ENCODE peak calls at places on chromosomes 13 and 19, in seven cellular contexts. D is H9; L is CD8-positive, alpha-beta memory T cell; G is psoas muscle; E is neuronal stem cell; B is IMR-90; W is tibial artery. F is an unnamed sample. For H3K4me1, the result is how much of the 10 kb centered on the place peaks cover.

GRCh38 chr19:18999896-19000620 is 33.3 kb downstream of the SUGP2 start:
- DNase-seq in G (no peak), L (no peak), D (no peak), E (no peak), B (peak), W (no peak), F (no peak)

GRCh38 chr13:113915786-113916329 is 52.0 kb upstream of the GAS6 start:
- DNase-seq in B (no peak), W (no peak), L (no peak), E (no peak), G (no peak), D (peak), F (no peak)

GRCh38 chr19:14091086-14091884 is 734 bp upstream of the SAMD1 start:
- DNase-seq in G (no peak), D (no peak), B (peak), L (peak), W (peak), E (peak), F (no peak)

GRCh38 chr13:107210216-107211010 is 642.5 kb upstream of the ARGLU1 start:
- DNase-seq in G (no peak), E (no peak), B (peak), L (no peak), D (no peak), W (no peak), F (no peak)

GRCh38 chr13:51419015-51419636 is 33.7 kb downstream of the INTS6 start:
- DNase-seq in E (no peak), W (no peak), B (no peak), D (no peak), L (no peak), G (no peak), F (no peak)

GRCh38 chr13:113074876-113075275 is 30.7 kb upstream of the F7 start:
- DNase-seq in D (no peak), E (no peak), W (no peak), G (peak), B (no peak), L (peak), F (no peak)

GRCh38 chr19:44401108-44401786 is at the start of gene ZNF285:
- DNase-seq in E (peak), B (peak), L (peak), G (peak), D (peak), W (peak), F (peak)

GRCh38 chr13:34869737-34870136 is 72.3 kb upstream of the NBEA start:
- DNase-seq in B (no peak), W (no peak), L (no peak), E (no peak), G (no peak), D (no peak), F (no peak)

GRCh38 chr19:13530720-13531119 is 24.4 kb upstream of the CACNA1A start:
- DNase-seq in E (no peak), L (no peak), D (peak), G (no peak), B (no peak), W (no peak), F (no peak)

GRCh38 chr19:18593367-18594095 is 4.9 kb downstream of the REX1BD start:
- DNase-seq in L (peak), B (no peak), E (no peak), G (no peak), W (no peak), D (peak), F (peak)

GRCh38 chr13:80945328-80945727 is 604.4 kb upstream of the SPRY2 start:
- DNase-seq in G (no peak), L (no peak), E (peak), D (peak), B (no peak), W (no peak), F (no peak)

GRCh38 chr19:1063030-1063908 is 3.7 kb upstream of the ARHGAP45 start:
- DNase-seq in B (no peak), W (no peak), D (no peak), G (peak), E (no peak), L (peak), F (no peak)

GRCh38 chr13:113950451-113951245 is 23.2 kb downstream of the C13orf46 start:
- DNase-seq in W (no peak), G (peak), E (no peak), D (no peak), B (no peak), L (no peak), F (no peak)

GRCh38 chr13:49759503-49759902 is 33.0 kb downstream of the KPNA3 start:
- DNase-seq in D (no peak), E (no peak), W (no peak), B (no peak), L (no peak), G (no peak), F (no peak)

GRCh38 chr19:8361921-8362793 is 1.8 kb upstream of the ANGPTL4 start:
- DNase-seq in W (peak), L (no peak), E (no peak), G (peak), D (no peak), B (peak), F (peak)

GRCh38 chr19:45114116-45114515 is 21.1 kb downstream of the PPP1R37 start:
- DNase-seq in E (no peak), W (no peak), G (no peak), D (no peak), B (no peak), L (no peak), F (no peak)

GRCh38 chr19:8108560-8109445 is 40.6 kb downstream of the FBN3 start:
- DNase-seq in E (no peak), B (no peak), G (no peak), W (no peak), D (no peak), L (no peak), F (no peak)

GRCh38 chr13:40189885-40190655 is 476.4 kb downstream of the FOXO1 start:
- DNase-seq in E (peak), B (no peak), D (no peak), G (no peak), W (no peak), L (no peak), F (no peak)

GRCh38 chr19:20367811-20368294 is 197.7 kb downstream of the ZNF737 start:
- DNase-seq in G (no peak), E (peak), W (no peak), B (no peak), D (peak), L (no peak), F (no peak)

GRCh38 chr19:18921593-18921992 is 2.1 kb downstream of the DDX49 start:
- DNase-seq in L (no peak), D (no peak), G (no peak), E (no peak), B (no peak), W (no peak), F (no peak)

GRCh38 chr13:61531383-61532065 is 115.9 kb upstream of the PCDH20 start:
- DNase-seq in E (no peak), W (no peak), D (no peak), L (no peak), G (no peak), B (no peak), F (no peak)

GRCh38 chr13:42477588-42478190 is 96.3 kb upstream of the TNFSF11 start:
- DNase-seq in W (no peak), E (no peak), G (no peak), D (no peak), L (no peak), B (no peak), F (no peak)

GRCh38 chr13:46721054-46721453 is 75.9 kb downstream of the ESD start:
- DNase-seq in G (no peak), L (peak), D (no peak), W (no peak), E (peak), B (peak), F (no peak)

GRCh38 chr13:97367427-97367826 is 66.5 kb upstream of the RAP2A start:
- DNase-seq in E (peak), B (peak), D (no peak), W (no peak), G (no peak), L (no peak), F (no peak)

GRCh38 chr19:55635334-55635717 is 5.5 kb upstream of the ZNF580 start:
- DNase-seq in D (no peak), E (no peak), W (no peak), L (no peak), B (no peak), G (no peak), F (no peak)

GRCh38 chr13:104782741-104783140 is 1716.5 kb upstream of the SLC10A2 start:
- DNase-seq in D (no peak), G (no peak), E (no peak), W (no peak), L (no peak), B (no peak), F (no peak)

GRCh38 chr13:112747256-112747655 is 57.4 kb downstream of the ATP11A start:
- DNase-seq in D (no peak), E (no peak), W (no peak), B (no peak), G (no peak), L (no peak), F (no peak)

GRCh38 chr19:52648336-52648990 is 10.3 kb upstream of the ZNF83 start:
- DNase-seq in W (no peak), L (no peak), B (peak), G (no peak), E (no peak), D (no peak), F (no peak)

GRCh38 chr13:110245421-110245899 is 61.5 kb downstream of the COL4A1 start:
- DNase-seq in D (no peak), L (no peak), W (no peak), B (peak), G (peak), E (no peak), F (no peak)

GRCh38 chr13:110244926-110245325 is 62.0 kb downstream of the COL4A1 start:
- DNase-seq in G (peak), E (no peak), B (no peak), D (no peak), L (no peak), W (peak), F (no peak)

GRCh38 chr13:110242615-110243014 is 64.3 kb downstream of the COL4A1 start:
- DNase-seq in E (no peak), D (no peak), B (no peak), L (no peak), G (no peak), W (no peak), F (no peak)

GRCh38 chr13:110246530-110246929 is 60.4 kb downstream of the COL4A1 start:
- DNase-seq in D (no peak), W (no peak), B (no peak), L (no peak), E (no peak), G (no peak), F (no peak)

GRCh38 chr13:110244096-110244830 is 62.7 kb downstream of the COL4A1 start:
- DNase-seq in W (peak), B (peak), E (no peak), L (no peak), G (no peak), D (no peak), F (no peak)
- H3K4me1 ChIP-seq in W (half or more), B (under half), E (under half), L (under half), G (under half), D (under half), F (under half)

GRCh38 chr19:51513968-51514367 is 12.4 kb upstream of the SIGLEC12 start:
- DNase-seq in B (no peak), D (no peak), L (no peak), G (no peak), E (no peak), W (no peak), F (no peak)
- H3K27ac ChIP-seq in B (no peak), D (no peak), L (no peak), G (no peak), E (no peak), W (no peak), F (no peak)

GRCh38 chr13:27790523-27790922 is 1.8 kb upstream of the GSX1 start:
- DNase-seq in B (no peak), W (no peak), D (no peak), L (no peak), G (no peak), E (no peak), F (no peak)

GRCh38 chr13:27792393-27793218 is at the start of gene GSX1:
- DNase-seq in D (peak), B (peak), W (no peak), E (peak), L (peak), G (peak), F (no peak)

GRCh38 chr13:27791146-27791900 is 960 bp upstream of the GSX1 start:
- DNase-seq in G (no peak), E (no peak), W (no peak), L (no peak), B (no peak), D (no peak), F (no peak)

GRCh38 chr13:27793377-27794074 is 1.2 kb downstream of the GSX1 start:
- DNase-seq in G (no peak), W (no peak), D (no peak), B (no peak), E (no peak), L (no peak), F (no peak)

GRCh38 chr13:27791901-27792392 is 336 bp upstream of the GSX1 start:
- DNase-seq in B (no peak), L (no peak), E (no peak), D (no peak), W (no peak), G (no peak), F (no peak)
- H3K4me1 ChIP-seq in B (under half), L (under half), E (under half), D (under half), W (under half), G (under half), F (under half)

GRCh38 chr13:99227909-99228688 is 27.4 kb downstream of the UBAC2 start:
- DNase-seq in W (no peak), G (peak), E (no peak), D (no peak), L (no peak), B (no peak), F (no peak)
- H3K27ac ChIP-seq in W (no peak), G (peak), E (no peak), D (no peak), L (no peak), B (peak), F (peak)

DNA sequence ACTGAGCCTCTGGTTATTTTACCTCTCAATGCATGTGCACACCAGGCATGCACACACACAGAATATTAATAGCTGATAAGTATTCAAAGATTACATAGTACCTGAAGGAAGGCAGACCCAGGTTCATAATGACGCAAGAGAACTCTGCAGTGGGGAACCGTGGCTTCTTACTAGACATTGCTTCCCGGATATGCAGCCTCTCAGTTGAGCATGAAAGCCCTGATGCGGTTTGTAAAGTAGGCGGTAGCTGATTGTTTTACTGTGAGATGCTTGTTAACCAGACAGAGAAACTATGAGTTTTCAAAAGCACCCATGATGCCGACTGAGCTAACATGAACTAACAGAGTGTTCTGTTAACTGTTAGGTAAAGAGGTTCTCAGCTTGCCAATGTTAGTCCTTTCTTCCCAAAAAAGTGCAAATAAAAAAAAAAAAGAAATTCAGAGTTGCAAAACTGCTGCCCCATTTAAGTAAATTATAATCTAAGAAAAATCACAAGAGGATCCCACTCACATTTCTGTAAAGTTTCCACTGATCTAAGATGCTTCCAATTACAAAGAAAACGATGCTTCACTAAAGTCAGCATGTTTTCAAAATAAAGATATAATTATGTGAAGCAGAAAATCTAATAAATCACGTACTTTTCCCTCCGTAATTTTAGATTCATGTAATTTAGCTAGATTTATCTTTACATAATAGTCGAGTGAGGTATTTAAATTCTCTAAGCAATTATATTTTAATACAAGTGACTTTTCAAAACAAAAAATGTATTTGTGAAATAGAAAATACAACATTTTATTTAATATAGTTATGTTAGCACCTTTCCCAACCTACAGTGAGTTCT is 2.2 kb downstream of the FLT1 start:
- DNase-seq in D (no peak), W (no peak), G (no peak), B (no peak), E (peak), L (no peak), F (no peak)
- H3K4me1 ChIP-seq in D (under half), W (under half), G (under half), B (under half), E (under half), L (under half), F (under half)

GRCh38 chr19:16897572-16898056 is 8.8 kb downstream of the F2RL3 start:
- DNase-seq in G (peak), B (no peak), D (no peak), E (no peak), W (peak), L (no peak), F (no peak)
- H3K27ac ChIP-seq in G (peak), B (peak), D (no peak), E (no peak), W (peak), L (peak), F (no peak)

DNA sequence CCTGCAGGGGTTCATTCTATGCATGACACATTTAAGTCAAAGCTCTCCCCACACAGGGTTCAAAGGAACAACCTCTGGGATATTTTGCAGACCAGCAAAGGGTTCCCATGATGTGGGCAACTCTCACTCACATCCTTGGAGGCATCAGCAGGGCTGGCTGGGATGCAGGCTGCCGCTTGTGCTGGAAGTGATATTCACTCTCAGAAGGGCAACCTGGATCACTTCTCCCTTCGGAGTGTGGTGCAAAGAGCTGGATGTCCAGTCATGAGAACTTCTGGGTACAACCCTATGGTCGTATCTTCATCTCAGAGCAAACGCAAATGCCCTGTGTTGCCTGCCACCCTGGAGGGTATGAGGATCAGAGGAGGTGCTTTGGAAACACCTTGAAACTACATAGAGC is 98.6 kb downstream of the ZDHHC20 start:
- DNase-seq in D (peak), W (no peak), B (no peak), G (no peak), L (no peak), E (no peak), F (no peak)
- H3K4me1 ChIP-seq in D (under half), W (under half), B (under half), G (under half), L (under half), E (under half), F (under half)

GRCh38 chr19:3618144-3618810 is 8.3 kb downstream of the CACTIN start:
- DNase-seq in G (peak), B (peak), L (peak), E (no peak), D (peak), W (peak), F (peak)
- H3K27ac ChIP-seq in G (no peak), B (no peak), L (no peak), E (no peak), D (no peak), W (no peak), F (no peak)

GRCh38 chr19:2636897-2637683 is 65.4 kb downstream of the GNG7 start:
- DNase-seq in G (peak), E (peak), L (peak), B (peak), W (no peak), D (peak), F (no peak)
- H3K4me1 ChIP-seq in G (under half), E (under half), L (under half), B (under half), W (under half), D (under half), F (under half)